ENCODE peak calls at places on chromosomes 5 and 9, in five cellular contexts. N, F, G, C and K are unnamed samples.

GRCh38 chr5:145553177-145553576 is 282.0 kb downstream of the PRELID2 start:
- ATAC-seq in N (no peak), F (no peak), G (no peak), C (no peak), K (no peak)

GRCh38 chr9:73079326-73079725 is 72.3 kb upstream of the ANXA1 start:
- ATAC-seq in N (peak), C (no peak), G (no peak), F (no peak), K (no peak)

GRCh38 chr5:141760193-141760592 is 78.2 kb upstream of the ARAP3 start:
- ATAC-seq in C (no peak), F (no peak), G (no peak), N (no peak), K (no peak)

GRCh38 chr5:14118551-14119320 is 24.4 kb upstream of the TRIO start:
- ATAC-seq in N (no peak), C (peak), G (peak), F (no peak), K (no peak)

GRCh38 chr5:144189800-144190429 is 19.2 kb downstream of the KCTD16 start:
- ATAC-seq in N (peak), G (no peak), F (peak), C (peak), K (peak)

GRCh38 chr5:170057311-170057710 is 48.4 kb upstream of the FOXI1 start:
- ATAC-seq in N (no peak), C (no peak), F (no peak), G (no peak), K (no peak)

GRCh38 chr5:154474267-154474956 is 3.6 kb downstream of the HAND1 start:
- ATAC-seq in G (no peak), C (no peak), F (no peak), N (no peak), K (no peak)

GRCh38 chr5:111734013-111734412 is 23.0 kb downstream of the NREP start:
- ATAC-seq in C (peak), F (peak), G (peak), N (no peak), K (peak)

GRCh38 chr9:115944166-115944948 is 209.2 kb upstream of the PAPPA start:
- ATAC-seq in N (no peak), G (peak), F (no peak), C (peak), K (no peak)

GRCh38 chr9:123131993-123132392 is 98.5 kb downstream of the GPR21 start:
- ATAC-seq in F (no peak), G (no peak), N (no peak), C (no peak), K (no peak)

GRCh38 chr9:118439446-118439845 is 735.2 kb downstream of the TLR4 start:
- ATAC-seq in F (no peak), N (no peak), G (no peak), C (no peak), K (no peak)

GRCh38 chr5:55035480-55035879 is 11.4 kb downstream of the GZMK start:
- ATAC-seq in N (no peak), G (no peak), F (no peak), C (no peak), K (no peak)

GRCh38 chr9:21535396-21535795 is 53.3 kb upstream of the IFNE start:
- ATAC-seq in G (no peak), F (no peak), C (no peak), N (no peak), K (no peak)

GRCh38 chr9:126360073-126360472 is 33.4 kb downstream of the MVB12B start:
- ATAC-seq in C (no peak), G (no peak), F (no peak), N (no peak), K (no peak)

GRCh38 chr9:37760416-37761165 is 7.0 kb downstream of the TRMT10B start:
- ATAC-seq in N (no peak), G (no peak), C (no peak), F (no peak), K (no peak)

GRCh38 chr9:120892748-120893584 is 16.0 kb upstream of the PHF19 start:
- ATAC-seq in G (no peak), N (peak), C (no peak), F (peak), K (peak)

GRCh38 chr9:26856413-26857032 is 36.1 kb downstream of the CAAP1 start:
- ATAC-seq in G (no peak), N (peak), F (no peak), C (no peak), K (no peak)

GRCh38 chr5:39775458-39776365 is 350.9 kb upstream of the DAB2 start:
- ATAC-seq in N (no peak), C (no peak), G (no peak), F (no peak), K (no peak)

GRCh38 chr9:37364136-37364535 is 58.4 kb upstream of the GRHPR start:
- ATAC-seq in N (no peak), G (no peak), F (no peak), C (no peak), K (no peak)

GRCh38 chr5:37717276-37717612 is 122.6 kb downstream of the GDNF start:
- ATAC-seq in G (no peak), C (no peak), F (no peak), N (no peak), K (no peak)

GRCh38 chr5:168532471-168532870 is 3.4 kb downstream of the FBLL1 start:
- ATAC-seq in G (no peak), N (no peak), C (no peak), F (no peak), K (no peak)

GRCh38 chr5:62371409-62371808 is 32.3 kb downstream of the DIMT1 start:
- ATAC-seq in G (no peak), C (no peak), N (no peak), F (no peak), K (no peak)

GRCh38 chr9:136306691-136307208 is 2.9 kb upstream of the CCDC187 start:
- ATAC-seq in G (no peak), N (peak), C (no peak), F (no peak), K (peak)

GRCh38 chr5:9045946-9046345 is 499.9 kb downstream of the SEMA5A start:
- ATAC-seq in C (no peak), N (no peak), G (no peak), F (no peak), K (no peak)

GRCh38 chr5:143707797-143708196 is 104.2 kb upstream of the HMHB1 start:
- ATAC-seq in N (no peak), G (peak), C (no peak), F (no peak), K (no peak)

GRCh38 chr9:111037744-111038335 is 430 bp downstream of the LPAR1 start:
- ATAC-seq in C (peak), N (peak), G (peak), F (no peak), K (no peak)

GRCh38 chr9:109238125-109238524 is 71.1 kb upstream of the FRRS1L start:
- ATAC-seq in N (peak), F (no peak), C (no peak), G (no peak), K (no peak)

GRCh38 chr5:100667021-100667671 is 132.0 kb downstream of the FAM174A start:
- ATAC-seq in C (no peak), N (no peak), G (peak), F (no peak), K (peak)

GRCh38 chr5:75367401-75367800 is 30.4 kb downstream of the HMGCR start:
- ATAC-seq in C (no peak), F (no peak), N (peak), G (no peak), K (peak)

GRCh38 chr5:62596691-62597090 is 18.1 kb downstream of the LRRC70 start:
- ATAC-seq in C (no peak), N (no peak), F (no peak), G (no peak), K (no peak)

GRCh38 chr5:54577542-54577941 is 60.0 kb downstream of the SNX18 start:
- ATAC-seq in F (no peak), N (no peak), G (no peak), C (no peak), K (no peak)

GRCh38 chr9:131836607-131837315 is 96.9 kb upstream of the RAPGEF1 start:
- ATAC-seq in G (no peak), C (no peak), N (no peak), F (no peak), K (no peak)

GRCh38 chr9:105431413-105432246 is 16.2 kb upstream of the FSD1L start:
- ATAC-seq in F (no peak), C (no peak), G (no peak), N (no peak), K (no peak)

GRCh38 chr5:130035388-130035787 is 131.1 kb downstream of the CHSY3 start:
- ATAC-seq in C (no peak), F (no peak), G (no peak), N (no peak), K (no peak)

GRCh38 chr5:132729896-132730295 is 7.5 kb downstream of the KIF3A start:
- ATAC-seq in C (no peak), N (no peak), F (no peak), G (no peak), K (no peak)

GRCh38 chr5:157994271-157994691 is 135.3 kb upstream of the CLINT1 start:
- ATAC-seq in G (peak), F (no peak), C (peak), N (peak), K (peak)

GRCh38 chr5:151628112-151628823 is 37.1 kb upstream of the FAT2 start:
- ATAC-seq in C (peak), F (no peak), G (peak), N (no peak), K (no peak)

GRCh38 chr5:436641-436975 is 6.4 kb upstream of the EXOC3 start:
- ATAC-seq in N (no peak), G (no peak), C (no peak), F (no peak), K (peak)

GRCh38 chr5:168833936-168834335 is 254.8 kb upstream of the PANK3 start:
- ATAC-seq in C (no peak), F (no peak), N (no peak), G (no peak), K (no peak)